ENCODE peak calls at places on chromosomes 2 and 18, in six cellular contexts. B is OCI-LY7, O is hepatocyte, G is Karpas-422, C is GM23248, S is GM23338. R is an unnamed sample. For H3K9me2, the result is how much of the 10 kb centered on the place peaks cover.

GRCh38 chr2:68465081-68465916 is 1.8 kb downstream of the FBXO48 start:
- DNase-seq in B (no peak), O (no peak), G (no peak), C (peak), S (no peak), R (no peak)

GRCh38 chr18:1483386-1483785 is 578.7 kb downstream of the ADCYAP1 start:
- DNase-seq in B (no peak), O (peak), G (no peak), C (no peak), S (no peak), R (no peak)

GRCh38 chr2:195779491-195779890 is 122.5 kb downstream of the SLC39A10 start:
- DNase-seq in B (no peak), O (no peak), G (no peak), C (no peak), S (peak), R (no peak)

GRCh38 chr2:72220170-72220569 is 72.5 kb upstream of the CYP26B1 start:
- DNase-seq in B (peak), O (no peak), G (peak), C (no peak), S (peak), R (no peak)

GRCh38 chr18:76643199-76643598 is 148.2 kb upstream of the ZNF516 start:
- DNase-seq in B (no peak), O (no peak), G (no peak), C (no peak), S (no peak), R (no peak)

GRCh38 chr2:136281281-136282117 is 163.6 kb upstream of the CXCR4 start:
- DNase-seq in B (no peak), O (no peak), G (no peak), C (no peak), S (no peak), R (no peak)

GRCh38 chr2:17858064-17858463 is 20.4 kb upstream of the KCNS3 start:
- DNase-seq in B (no peak), O (no peak), G (no peak), C (no peak), S (no peak), R (no peak)

GRCh38 chr2:32246911-32247310 is 17.8 kb downstream of the NLRC4 start:
- DNase-seq in B (no peak), O (no peak), G (no peak), C (no peak), S (no peak), R (peak)

GRCh38 chr2:26184555-26185303 is 11.8 kb downstream of the GAREM2 start:
- DNase-seq in B (peak), O (peak), G (no peak), C (peak), S (peak), R (peak)

GRCh38 chr2:18046558-18046957 is 168.1 kb downstream of the KCNS3 start:
- DNase-seq in B (no peak), O (no peak), G (no peak), C (peak), S (no peak), R (peak)

GRCh38 chr18:46711444-46711863 is 45.4 kb downstream of the ST8SIA5 start:
- DNase-seq in B (peak), O (no peak), G (peak), C (no peak), S (peak), R (no peak)

GRCh38 chr2:242030226-242030575 is 160.7 kb downstream of the RTP5 start:
- DNase-seq in B (no peak), O (no peak), G (no peak), C (no peak), S (no peak), R (no peak)

GRCh38 chr2:36438454-36438977 is 82.9 kb downstream of the CRIM1 start:
- DNase-seq in B (no peak), O (peak), G (no peak), C (peak), S (no peak), R (peak)

GRCh38 chr2:197786010-197786877 is 1.1 kb upstream of the BOLL start:
- DNase-seq in B (no peak), O (peak), G (no peak), C (peak), S (peak), R (no peak)

GRCh38 chr18:46421973-46422551 is 235.0 kb downstream of the LOXHD1 start:
- DNase-seq in B (no peak), O (no peak), G (no peak), C (no peak), S (no peak), R (no peak)

GRCh38 chr2:159595410-159596046 is 20.8 kb downstream of the BAZ2B start:
- DNase-seq in B (no peak), O (no peak), G (no peak), C (peak), S (no peak), R (no peak)

GRCh38 chr2:168060956-168061750 is 186.2 kb downstream of the STK39 start:
- DNase-seq in B (no peak), O (no peak), G (no peak), C (peak), S (no peak), R (no peak)

GRCh38 chr2:157684940-157685466 is 56.3 kb upstream of the ACVR1C start:
- DNase-seq in B (no peak), O (no peak), G (no peak), C (no peak), S (peak), R (no peak)

GRCh38 chr2:185734658-185735057 is 3.9 kb upstream of the FSIP2 start:
- DNase-seq in B (no peak), O (peak), G (no peak), C (no peak), S (no peak), R (no peak)

GRCh38 chr2:230711224-230711623 is 1.4 kb upstream of the CAB39 start:
- DNase-seq in B (no peak), O (no peak), G (no peak), C (no peak), S (no peak), R (no peak)

GRCh38 chr2:237591379-237591881 is 896 bp upstream of the RAB17 start:
- DNase-seq in B (no peak), O (no peak), G (no peak), C (peak), S (no peak), R (peak)

GRCh38 chr2:137950238-137950637 is 14.0 kb upstream of the HNMT start:
- DNase-seq in B (no peak), O (no peak), G (no peak), C (no peak), S (no peak), R (no peak)

GRCh38 chr18:65620076-65620696 is 130.6 kb upstream of the CDH7 start:
- DNase-seq in B (no peak), O (no peak), G (no peak), C (no peak), S (no peak), R (no peak)

GRCh38 chr2:240930096-240930630 is 24.0 kb downstream of the CROCC2 start:
- DNase-seq in B (no peak), O (no peak), G (no peak), C (no peak), S (no peak), R (no peak)

GRCh38 chr2:97745474-97746172 is 32.2 kb downstream of the ZAP70 start:
- DNase-seq in B (no peak), O (no peak), G (peak), C (no peak), S (no peak), R (no peak)

GRCh38 chr2:101951296-101951695 is 40.5 kb upstream of the IL1R2 start:
- DNase-seq in B (no peak), O (no peak), G (no peak), C (peak), S (no peak), R (no peak)

GRCh38 chr18:11095211-11095610 is 54.2 kb downstream of the PIEZO2 start:
- DNase-seq in B (no peak), O (no peak), G (no peak), C (no peak), S (no peak), R (no peak)

GRCh38 chr2:224085246-224085645 is 46.2 kb upstream of the SERPINE2 start:
- DNase-seq in B (no peak), O (no peak), G (no peak), C (peak), S (no peak), R (peak)

GRCh38 chr18:56637897-56638231 is 528 bp downstream of the TXNL1 start:
- DNase-seq in B (peak), O (peak), G (peak), C (no peak), S (peak), R (peak)

GRCh38 chr2:182606728-182607681 is 109.1 kb upstream of the DNAJC10 start:
- DNase-seq in B (no peak), O (no peak), G (no peak), C (no peak), S (no peak), R (no peak)

GRCh38 chr2:71790261-71791038 is 337.1 kb downstream of the DYSF start:
- DNase-seq in B (no peak), O (no peak), G (no peak), C (no peak), S (no peak), R (no peak)

GRCh38 chr18:49920731-49921130 is 107.4 kb upstream of the ACAA2 start:
- DNase-seq in B (no peak), O (no peak), G (no peak), C (no peak), S (no peak), R (no peak)

DNA sequence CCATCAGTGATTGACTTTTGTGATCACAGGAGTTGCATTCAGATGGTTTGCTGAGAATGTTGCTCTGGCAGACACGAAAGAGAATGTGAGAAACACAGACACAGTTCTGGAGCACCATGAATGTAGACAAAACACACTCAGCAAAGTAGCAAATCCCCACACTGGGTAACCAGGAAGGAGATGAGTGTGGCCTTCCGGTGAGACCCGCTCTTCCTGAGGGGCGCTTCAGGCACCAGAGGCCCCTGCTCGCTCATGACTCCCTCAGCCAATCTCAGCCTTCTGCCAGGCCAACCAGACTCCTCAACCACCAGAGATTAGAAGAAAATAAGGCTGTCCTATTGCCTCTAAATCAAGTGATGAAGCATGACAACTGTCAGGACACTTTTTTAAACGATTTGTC is 153.0 kb downstream of the BCL11A start:
- DNase-seq in B (no peak), O (no peak), G (no peak), C (no peak), S (no peak), R (no peak)
- H2AFZ ChIP-seq in B (peak), O (no peak), G (no peak), C (no peak), S (peak), R (no peak)

GRCh38 chr18:2719040-2719439 is 63.5 kb downstream of the SMCHD1 start:
- DNase-seq in B (no peak), O (no peak), G (no peak), C (no peak), S (no peak), R (no peak)

GRCh38 chr18:2714140-2714539 is 58.6 kb downstream of the SMCHD1 start:
- DNase-seq in B (no peak), O (no peak), G (no peak), C (no peak), S (no peak), R (no peak)

GRCh38 chr18:2716394-2717326 is 61.1 kb downstream of the SMCHD1 start:
- DNase-seq in B (no peak), O (no peak), G (no peak), C (no peak), S (no peak), R (no peak)

GRCh38 chr18:2717407-2717806 is 61.9 kb downstream of the SMCHD1 start:
- DNase-seq in B (no peak), O (no peak), G (no peak), C (no peak), S (no peak), R (no peak)

GRCh38 chr18:2715990-2716389 is 60.5 kb downstream of the SMCHD1 start:
- DNase-seq in B (no peak), O (no peak), G (no peak), C (peak), S (no peak), R (no peak)
- H3K9me2 ChIP-seq in B (under half), O (under half), G (under half), C (under half), S (under half), R (under half)

GRCh38 chr18:75010260-75010659 is 198.7 kb downstream of the PTGR3 start:
- DNase-seq in B (no peak), O (no peak), G (no peak), C (no peak), S (no peak), R (no peak)

GRCh38 chr18:75009296-75009695 is 199.6 kb downstream of the PTGR3 start:
- DNase-seq in B (no peak), O (no peak), G (no peak), C (no peak), S (no peak), R (no peak)

GRCh38 chr18:75008186-75008585 is 200.8 kb downstream of the PTGR3 start:
- DNase-seq in B (no peak), O (no peak), G (no peak), C (no peak), S (no peak), R (no peak)

GRCh38 chr18:75005622-75006021 is 203.3 kb downstream of the PTGR3 start:
- DNase-seq in B (no peak), O (no peak), G (no peak), C (no peak), S (no peak), R (no peak)

GRCh38 chr18:75010725-75011124 is 198.2 kb downstream of the PTGR3 start:
- DNase-seq in B (no peak), O (no peak), G (no peak), C (no peak), S (no peak), R (no peak)
- H2AFZ ChIP-seq in B (no peak), O (no peak), G (no peak), C (no peak), S (no peak), R (no peak)

DNA sequence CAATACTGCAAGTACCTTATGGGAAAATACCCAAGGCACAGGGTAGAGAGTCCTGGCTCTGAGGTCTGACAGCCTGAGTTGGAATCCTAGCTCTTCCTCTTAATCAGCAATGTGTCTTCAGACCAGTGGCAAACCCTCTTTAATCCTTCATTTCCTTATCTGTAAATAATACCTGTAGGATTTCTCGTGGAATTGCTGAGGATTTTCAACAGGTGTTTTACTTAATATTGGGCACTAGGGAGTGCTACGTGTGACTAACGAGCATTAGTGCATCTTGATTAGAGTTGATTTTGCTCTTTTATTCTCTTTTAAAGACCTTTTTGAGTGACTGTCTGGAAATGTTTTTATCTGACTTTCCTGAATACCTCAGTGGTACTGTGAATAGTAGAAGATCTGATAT is 48.9 kb downstream of the ARHGAP28 start:
- DNase-seq in B (no peak), O (no peak), G (no peak), C (no peak), S (no peak), R (no peak)
- H3K9me2 ChIP-seq in B (under half), O (under half), G (under half), C (under half), S (under half), R (under half)

GRCh38 chr18:54780970-54781369 is 47.3 kb upstream of the RAB27B start:
- DNase-seq in B (no peak), O (no peak), G (no peak), C (no peak), S (no peak), R (no peak)
- H2AFZ ChIP-seq in B (no peak), O (no peak), G (no peak), C (no peak), S (no peak), R (no peak)

GRCh38 chr2:83234291-83234690 is 1224.8 kb downstream of the SUCLG1 start:
- DNase-seq in B (no peak), O (no peak), G (no peak), C (no peak), S (no peak), R (no peak)
- H3K9me2 ChIP-seq in B (under half), O (under half), G (under half), C (under half), S (under half), R (under half)

GRCh38 chr2:64492272-64492671 is 31.9 kb upstream of the AFTPH start:
- DNase-seq in B (no peak), O (no peak), G (no peak), C (no peak), S (no peak), R (no peak)
- H2AFZ ChIP-seq in B (no peak), O (no peak), G (no peak), C (no peak), S (peak), R (no peak)

GRCh38 chr2:174011796-174012195 is 46.6 kb upstream of the SP3 start:
- DNase-seq in B (no peak), O (peak), G (no peak), C (no peak), S (no peak), R (no peak)

GRCh38 chr2:174007010-174007409 is 41.8 kb upstream of the SP3 start:
- DNase-seq in B (no peak), O (no peak), G (no peak), C (no peak), S (no peak), R (no peak)

GRCh38 chr2:174009488-174010223 is 44.5 kb upstream of the SP3 start:
- DNase-seq in B (no peak), O (no peak), G (no peak), C (peak), S (no peak), R (no peak)

GRCh38 chr2:174005801-174006419 is 40.7 kb upstream of the SP3 start:
- DNase-seq in B (no peak), O (no peak), G (no peak), C (no peak), S (no peak), R (no peak)

DNA sequence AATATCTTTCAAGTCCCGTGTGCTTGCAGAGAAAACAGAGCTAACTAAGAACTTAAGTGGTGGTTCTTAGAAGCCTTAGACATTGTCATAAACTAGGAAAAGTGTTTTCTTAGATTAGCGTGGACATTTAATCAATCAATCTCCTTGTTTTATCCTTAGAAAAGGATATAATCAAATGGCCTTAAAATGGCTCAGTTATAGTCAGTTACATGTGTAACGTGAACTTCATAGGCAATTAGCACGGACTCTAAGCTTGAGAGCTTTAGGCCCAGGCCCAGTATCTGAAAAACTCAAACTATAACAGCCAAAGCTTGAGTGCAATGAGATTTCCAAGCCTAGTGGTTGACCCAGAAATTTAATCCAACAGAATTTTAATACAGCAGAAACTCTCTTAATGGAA is 43.5 kb upstream of the SP3 start:
- DNase-seq in B (no peak), O (no peak), G (no peak), C (no peak), S (no peak), R (no peak)
- H3K9me2 ChIP-seq in B (under half), O (under half), G (under half), C (under half), S (under half), R (under half)